ENCODE peak calls at places on chromosome 22, in seven cellular contexts. H, C, N, U, L, X and I are unnamed samples.

GRCh38 chr22:22213231-22213630 is 31.4 kb upstream of the VPREB1 start:
- DNase-seq in H (no peak), C (no peak), N (no peak), U (no peak), L (no peak), X (no peak), I (no peak)

GRCh38 chr22:35620624-35621245 is 3.6 kb upstream of the MB start:
- DNase-seq in H (peak), C (no peak), N (peak), U (no peak), L (no peak), X (no peak), I (peak)

GRCh38 chr22:17846326-17846992 is 72.2 kb upstream of the BID start:
- DNase-seq in H (peak), C (no peak), N (no peak), U (no peak), L (no peak), X (no peak), I (no peak)

GRCh38 chr22:21947040-21948014 is 5.3 kb downstream of the PPM1F start:
- DNase-seq in H (peak), C (no peak), N (no peak), U (no peak), L (no peak), X (no peak), I (no peak)

GRCh38 chr22:43197271-43197941 is 10.5 kb upstream of the TTLL12 start:
- DNase-seq in H (no peak), C (no peak), N (no peak), U (no peak), L (no peak), X (no peak), I (no peak)

GRCh38 chr22:30689622-30690021 is 5.1 kb upstream of the OSBP2 start:
- DNase-seq in H (no peak), C (no peak), N (no peak), U (no peak), L (no peak), X (no peak), I (no peak)

GRCh38 chr22:29693671-29694070 is 26.1 kb upstream of the CABP7 start:
- DNase-seq in H (no peak), C (no peak), N (no peak), U (no peak), L (no peak), X (no peak), I (no peak)

GRCh38 chr22:47888807-47889206 is 1126.4 kb downstream of the TBC1D22A start:
- DNase-seq in H (no peak), C (no peak), N (no peak), U (no peak), L (no peak), X (no peak), I (no peak)